ENCODE peak calls at places on chromosomes 16 and 17, in eight cellular contexts. F is Right ventricle myocardium superior; T is stimulated activated naive CD8-positive, alpha-beta T cell treated with anti-CD3 and anti-CD28 coated beads, Interleukin-15, Interleukin-2, amounts not matched to agents 100 U/mL and 50 U/mL, for 24 hours; P is neuronal stem cell; V is GM06990; N is nucleus accumbens; J is fibroblast of mammary gland; S is mammary epithelial cell. X is an unnamed sample.

GRCh38 chr16:12503201-12503600 is 300.5 kb downstream of the CPPED1 start:
- DNase-seq in F (no peak), T (no peak), P (no peak), V (no peak), N (no peak), J (no peak), S (no peak), X (no peak)

GRCh38 chr17:79843475-79843916 is 4.3 kb upstream of the CBX4 start:
- DNase-seq in F (no peak), T (peak), P (no peak), V (no peak), N (no peak), J (no peak), S (no peak), X (peak)

GRCh38 chr17:42058018-42058417 is 7.6 kb upstream of the C17orf113 start:
- DNase-seq in F (no peak), T (no peak), P (no peak), V (no peak), N (no peak), J (no peak), S (no peak), X (no peak)

GRCh38 chr16:30605148-30605547 is 5.0 kb downstream of the ZNF689 start:
- DNase-seq in F (peak), T (no peak), P (no peak), V (no peak), N (peak), J (no peak), S (no peak), X (no peak)

GRCh38 chr16:12132290-12132689 is 155.8 kb downstream of the SNX29 start:
- DNase-seq in F (no peak), T (no peak), P (no peak), V (no peak), N (no peak), J (peak), S (no peak), X (no peak)

GRCh38 chr17:43814714-43815113 is 18.2 kb downstream of the MPP3 start:
- DNase-seq in F (no peak), T (no peak), P (no peak), V (no peak), N (no peak), J (peak), S (peak), X (no peak)

GRCh38 chr17:4023220-4023619 is 59.0 kb upstream of the ATP2A3 start:
- DNase-seq in F (no peak), T (no peak), P (no peak), V (no peak), N (no peak), J (no peak), S (no peak), X (no peak)

GRCh38 chr16:65024649-65025243 is 97.1 kb downstream of the CDH11 start:
- DNase-seq in F (no peak), T (no peak), P (no peak), V (no peak), N (no peak), J (peak), S (no peak), X (no peak)

GRCh38 chr16:10322723-10323527 is 62.9 kb upstream of the ATF7IP2 start:
- DNase-seq in F (no peak), T (no peak), P (no peak), V (no peak), N (no peak), J (no peak), S (no peak), X (peak)

GRCh38 chr17:72479113-72479512 is 358.3 kb downstream of the SOX9 start:
- DNase-seq in F (no peak), T (no peak), P (no peak), V (no peak), N (no peak), J (no peak), S (no peak), X (no peak)

GRCh38 chr17:45018514-45019176 is 32.8 kb downstream of the DCAKD start:
- DNase-seq in F (no peak), T (peak), P (no peak), V (peak), N (no peak), J (peak), S (no peak), X (peak)